ENCODE peak calls at places on chromosomes 1 and 21, in nine cellular contexts. S is upper lobe of right lung, F is tibial artery, N is Caco-2, G is stomach, M is PC-3, K is hepatocyte, E is BE2C, J is ovary. B is an unnamed sample. For H3K4me1, the result is how much of the 10 kb centered on the place peaks cover.

GRCh38 chr1:151325646-151326429 is 1.4 kb downstream of the PI4KB start:
- DNase-seq in S (no peak), F (no peak), N (no peak), G (no peak), M (peak), K (no peak), E (no peak), J (no peak), B (no peak)

GRCh38 chr21:43622796-43623195 is 36.5 kb downstream of the HSF2BP start:
- DNase-seq in S (no peak), F (no peak), N (no peak), G (no peak), M (no peak), K (no peak), E (no peak), J (no peak), B (no peak)

GRCh38 chr1:107430540-107431228 is 289.8 kb downstream of the NTNG1 start:
- DNase-seq in S (no peak), F (no peak), N (peak), G (peak), M (peak), K (peak), E (peak), J (no peak), B (no peak)

GRCh38 chr1:75996196-75996595 is 64.0 kb upstream of the ASB17 start:
- DNase-seq in S (no peak), F (no peak), N (no peak), G (no peak), M (no peak), K (no peak), E (no peak), J (no peak), B (no peak)

GRCh38 chr1:46576564-46576963 is 25.1 kb upstream of the KNCN start:
- DNase-seq in S (no peak), F (no peak), N (no peak), G (no peak), M (no peak), K (no peak), E (no peak), J (no peak), B (no peak)

GRCh38 chr1:99573431-99574217 is 72.3 kb upstream of the PALMD start:
- DNase-seq in S (no peak), F (no peak), N (no peak), G (no peak), M (no peak), K (no peak), E (no peak), J (no peak), B (peak)

GRCh38 chr21:35102488-35103407 is 53.6 kb upstream of the RUNX1 start:
- DNase-seq in S (no peak), F (peak), N (no peak), G (peak), M (no peak), K (no peak), E (no peak), J (no peak), B (peak)

GRCh38 chr1:244100691-244101453 is 49.8 kb downstream of the ZBTB18 start:
- DNase-seq in S (no peak), F (no peak), N (no peak), G (no peak), M (no peak), K (no peak), E (no peak), J (no peak), B (no peak)

GRCh38 chr1:196034080-196034706 is 574.0 kb downstream of the KCNT2 start:
- DNase-seq in S (no peak), F (no peak), N (no peak), G (no peak), M (no peak), K (no peak), E (no peak), J (no peak), B (no peak)

GRCh38 chr1:86948212-86948611 is 33.8 kb downstream of the HS2ST1 start:
- DNase-seq in S (no peak), F (no peak), N (no peak), G (no peak), M (no peak), K (no peak), E (no peak), J (peak), B (no peak)

GRCh38 chr21:44855572-44855971 is 17.9 kb downstream of the PTTG1IP start:
- DNase-seq in S (peak), F (no peak), N (no peak), G (no peak), M (no peak), K (no peak), E (no peak), J (no peak), B (no peak)

GRCh38 chr1:96721382-96722160 is at the start of gene PTBP2:
- DNase-seq in S (peak), F (peak), N (peak), G (peak), M (peak), K (peak), E (peak), J (peak), B (peak)

GRCh38 chr1:190479028-190479427 is 1.4 kb upstream of the BRINP3 start:
- DNase-seq in S (no peak), F (no peak), N (no peak), G (no peak), M (no peak), K (peak), E (no peak), J (no peak), B (no peak)

GRCh38 chr1:110872366-110872744 is 593 bp upstream of the CD53 start:
- DNase-seq in S (no peak), F (no peak), N (no peak), G (no peak), M (no peak), K (no peak), E (no peak), J (no peak), B (no peak)

GRCh38 chr1:150213170-150214098 is 22.5 kb downstream of the ANP32E start:
- DNase-seq in S (peak), F (peak), N (no peak), G (peak), M (peak), K (peak), E (peak), J (peak), B (peak)

GRCh38 chr1:6574025-6574620 is 5.7 kb upstream of the ZBTB48 start:
- DNase-seq in S (no peak), F (no peak), N (no peak), G (no peak), M (no peak), K (no peak), E (no peak), J (no peak), B (no peak)

GRCh38 chr1:23556661-23557470 is 2.4 kb downstream of the ID3 start:
- DNase-seq in S (no peak), F (no peak), N (no peak), G (no peak), M (no peak), K (no peak), E (peak), J (no peak), B (no peak)

GRCh38 chr1:167524651-167525050 is 6.3 kb upstream of the CD247 start:
- DNase-seq in S (no peak), F (no peak), N (peak), G (no peak), M (no peak), K (no peak), E (peak), J (no peak), B (no peak)

GRCh38 chr1:158117854-158118691 is 62.6 kb upstream of the CD1D start:
- DNase-seq in S (no peak), F (no peak), N (peak), G (peak), M (peak), K (peak), E (peak), J (peak), B (no peak)

GRCh38 chr1:85992756-85993155 is 163.8 kb downstream of the COL24A1 start:
- DNase-seq in S (no peak), F (no peak), N (no peak), G (no peak), M (peak), K (no peak), E (no peak), J (no peak), B (no peak)

GRCh38 chr1:168437821-168438220 is 106.0 kb downstream of the XCL2 start:
- DNase-seq in S (no peak), F (no peak), N (no peak), G (no peak), M (no peak), K (no peak), E (no peak), J (no peak), B (no peak)

GRCh38 chr1:161305872-161306519 is 3.8 kb downstream of the MPZ start:
- DNase-seq in S (peak), F (peak), N (no peak), G (peak), M (no peak), K (peak), E (peak), J (peak), B (peak)

GRCh38 chr1:235045034-235045690 is 83.5 kb downstream of the TOMM20 start:
- DNase-seq in S (peak), F (no peak), N (no peak), G (no peak), M (no peak), K (no peak), E (no peak), J (no peak), B (peak)

GRCh38 chr1:232722626-232723025 is 82.6 kb upstream of the MAP10 start:
- DNase-seq in S (no peak), F (no peak), N (no peak), G (no peak), M (peak), K (no peak), E (no peak), J (no peak), B (no peak)

GRCh38 chr1:204493882-204494280 is 724 bp downstream of the PIK3C2B start:
- DNase-seq in S (peak), F (peak), N (peak), G (peak), M (peak), K (peak), E (peak), J (peak), B (peak)

GRCh38 chr1:237938553-237938952 is 47.8 kb upstream of the ZP4 start:
- DNase-seq in S (no peak), F (no peak), N (peak), G (no peak), M (peak), K (no peak), E (peak), J (no peak), B (no peak)

GRCh38 chr1:81703352-81703735 is 97.4 kb upstream of the ADGRL2 start:
- DNase-seq in S (no peak), F (no peak), N (no peak), G (no peak), M (peak), K (no peak), E (no peak), J (no peak), B (no peak)

GRCh38 chr1:10736623-10737267 is 59.7 kb downstream of the CASZ1 start:
- DNase-seq in S (peak), F (no peak), N (no peak), G (peak), M (no peak), K (no peak), E (no peak), J (no peak), B (peak)

GRCh38 chr1:10738125-10738746 is 58.2 kb downstream of the CASZ1 start:
- DNase-seq in S (peak), F (no peak), N (no peak), G (peak), M (no peak), K (no peak), E (no peak), J (no peak), B (peak)

GRCh38 chr1:10735603-10736305 is 60.7 kb downstream of the CASZ1 start:
- DNase-seq in S (no peak), F (no peak), N (no peak), G (no peak), M (no peak), K (no peak), E (no peak), J (no peak), B (no peak)

GRCh38 chr1:10737268-10737624 is 59.2 kb downstream of the CASZ1 start:
- DNase-seq in S (peak), F (no peak), N (no peak), G (peak), M (no peak), K (no peak), E (no peak), J (no peak), B (peak)

DNA sequence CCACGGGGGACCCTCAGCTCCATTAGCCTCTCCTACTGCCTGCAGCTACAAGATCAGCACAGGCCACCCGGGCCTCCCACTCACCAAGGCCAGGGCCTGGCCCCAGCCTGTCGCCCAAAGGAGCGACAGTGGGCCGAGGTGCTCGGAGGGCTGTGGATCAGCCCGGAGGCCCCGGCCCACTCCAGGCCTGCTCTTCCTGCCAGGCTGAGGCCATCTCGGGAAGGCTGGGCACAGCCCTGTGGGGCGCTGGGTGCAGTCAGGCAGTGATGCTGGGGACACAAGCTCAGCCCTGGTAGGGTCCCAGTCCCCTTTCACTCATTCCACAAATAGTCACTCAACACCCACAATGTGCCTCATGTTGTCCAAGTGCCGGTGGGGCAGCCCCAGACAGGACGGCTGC is 58.8 kb downstream of the CASZ1 start:
- DNase-seq in S (peak), F (no peak), N (no peak), G (no peak), M (no peak), K (no peak), E (no peak), J (no peak), B (no peak)
- H3K4me1 ChIP-seq in S (under half), F (under half), N (under half), G (half or more), M (under half), K (under half), E (under half), J (under half), B (under half)

GRCh38 chr1:26025517-26025916 is 3.9 kb downstream of the EXTL1 start:
- DNase-seq in S (no peak), F (no peak), N (no peak), G (no peak), M (no peak), K (no peak), E (no peak), J (no peak), B (no peak)
- H3K4me3 ChIP-seq in S (no peak), F (no peak), N (no peak), G (no peak), M (no peak), K (no peak), E (no peak), J (no peak), B (no peak)

GRCh38 chr1:229270547-229271447 is at the start of gene RAB4A:
- DNase-seq in S (peak), F (peak), N (peak), G (peak), M (peak), K (peak), E (peak), J (peak), B (peak)
- H3K4me1 ChIP-seq in S (under half), F (under half), N (under half), G (under half), M (under half), K (under half), E (under half), J (under half), B (under half)

DNA sequence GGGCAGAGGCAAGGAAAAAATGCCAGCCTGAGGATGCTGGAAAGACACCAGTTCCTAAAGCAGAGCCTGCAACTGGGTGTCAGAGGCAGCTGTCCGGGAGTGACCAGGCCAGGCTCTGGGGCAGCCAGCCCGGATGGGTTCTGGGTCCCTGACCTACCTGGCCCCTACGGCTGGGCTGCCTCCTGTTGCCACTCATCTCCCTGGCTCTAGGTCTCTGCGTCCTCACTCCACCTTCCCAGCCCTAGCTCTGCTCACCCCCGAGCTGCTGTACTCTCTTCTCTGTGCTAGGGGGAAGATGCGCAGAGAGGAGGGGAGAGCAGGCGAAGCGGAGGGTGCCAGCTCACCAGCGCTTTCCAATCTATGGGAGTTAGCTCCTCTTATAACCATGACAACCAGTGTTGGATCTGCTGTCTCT is 9.0 kb downstream of the ARHGEF2 start:
- DNase-seq in S (no peak), F (no peak), N (no peak), G (no peak), M (no peak), K (no peak), E (no peak), J (no peak), B (no peak)
- H3K4me3 ChIP-seq in S (no peak), F (peak), N (no peak), G (no peak), M (no peak), K (no peak), E (no peak), J (no peak), B (no peak)

GRCh38 chr1:74247881-74248528 is 12.8 kb downstream of the TNNI3K start:
- DNase-seq in S (no peak), F (no peak), N (no peak), G (no peak), M (no peak), K (no peak), E (no peak), J (no peak), B (peak)
- H3K4me1 ChIP-seq in S (under half), F (under half), N (under half), G (under half), M (under half), K (under half), E (under half), J (under half), B (under half)